ENCODE peak calls at places on chromosomes 1 and 21, in seven cellular contexts. O, L, W, G, X, V and M are unnamed samples.

GRCh38 chr1:160907976-160908375 is 23.0 kb upstream of the ITLN1 start:
- ATAC-seq in O (no peak), L (no peak), W (no peak), G (peak), X (no peak), V (no peak), M (no peak)

GRCh38 chr1:54791880-54792522 is 9.1 kb downstream of the TTC22 start:
- ATAC-seq in O (peak), L (peak), W (no peak), G (no peak), X (peak), V (peak), M (no peak)

GRCh38 chr1:99533909-99534907 is 111.7 kb upstream of the PALMD start:
- ATAC-seq in O (no peak), L (no peak), W (no peak), G (peak), X (no peak), V (peak), M (peak)

GRCh38 chr21:39602076-39602689 is 10.6 kb upstream of the B3GALT5 start:
- ATAC-seq in O (no peak), L (no peak), W (no peak), G (no peak), X (no peak), V (peak), M (no peak)

GRCh38 chr1:149843302-149844041 is 55.9 kb upstream of the BOLA1 start:
- ATAC-seq in O (no peak), L (no peak), W (no peak), G (peak), X (no peak), V (no peak), M (no peak)

GRCh38 chr21:44920694-44921604 is at the start of gene ITGB2:
- ATAC-seq in O (no peak), L (no peak), W (peak), G (peak), X (no peak), V (peak), M (no peak)

GRCh38 chr1:45508295-45509151 is 8.4 kb downstream of the MMACHC start:
- ATAC-seq in O (peak), L (peak), W (peak), G (peak), X (peak), V (peak), M (peak)

GRCh38 chr1:227941509-227942020 is 6.2 kb downstream of the WNT9A start:
- ATAC-seq in O (no peak), L (peak), W (no peak), G (no peak), X (no peak), V (peak), M (no peak)

GRCh38 chr1:73824065-73824464 is 373.9 kb downstream of the LRRIQ3 start:
- ATAC-seq in O (no peak), L (no peak), W (no peak), G (no peak), X (no peak), V (no peak), M (no peak)

GRCh38 chr1:86965012-86965826 is 50.8 kb downstream of the HS2ST1 start:
- ATAC-seq in O (peak), L (peak), W (no peak), G (peak), X (peak), V (peak), M (no peak)

GRCh38 chr1:198185101-198185500 is 28.3 kb downstream of the NEK7 start:
- ATAC-seq in O (no peak), L (no peak), W (no peak), G (no peak), X (no peak), V (no peak), M (no peak)

GRCh38 chr1:39407496-39407888 is 83.9 kb upstream of the BMP8A start:
- ATAC-seq in O (no peak), L (no peak), W (no peak), G (no peak), X (no peak), V (no peak), M (no peak)

GRCh38 chr1:115012434-115012833 is 17.2 kb upstream of the TSHB start:
- ATAC-seq in O (no peak), L (no peak), W (peak), G (no peak), X (no peak), V (no peak), M (no peak)

GRCh38 chr1:92123868-92124267 is 43.7 kb downstream of the BTBD8 start:
- ATAC-seq in O (no peak), L (no peak), W (no peak), G (peak), X (no peak), V (no peak), M (no peak)

GRCh38 chr21:32747396-32747795 is 19.6 kb upstream of the SYNJ1 start:
- ATAC-seq in O (no peak), L (no peak), W (no peak), G (no peak), X (no peak), V (no peak), M (no peak)

GRCh38 chr1:181128592-181129497 is 40.3 kb downstream of the IER5 start:
- ATAC-seq in O (peak), L (no peak), W (no peak), G (peak), X (peak), V (peak), M (peak)

GRCh38 chr1:16145030-16145987 is 10.6 kb downstream of the EPHA2 start:
- ATAC-seq in O (peak), L (peak), W (peak), G (peak), X (peak), V (peak), M (peak)

GRCh38 chr1:45254490-45254889 is 48.1 kb upstream of the ZSWIM5 start:
- ATAC-seq in O (no peak), L (no peak), W (no peak), G (no peak), X (no peak), V (no peak), M (no peak)

GRCh38 chr1:71473331-71473730 is 392.5 kb upstream of the ZRANB2 start:
- ATAC-seq in O (no peak), L (no peak), W (no peak), G (no peak), X (no peak), V (no peak), M (no peak)

GRCh38 chr1:160777486-160778089 is 18.4 kb upstream of the LY9 start:
- ATAC-seq in O (peak), L (peak), W (peak), G (no peak), X (peak), V (peak), M (no peak)

GRCh38 chr1:56502700-56503245 is 76.6 kb downstream of the PLPP3 start:
- ATAC-seq in O (no peak), L (no peak), W (no peak), G (peak), X (no peak), V (peak), M (no peak)

GRCh38 chr1:108190001-108190634 is 10.0 kb downstream of the SLC25A24 start:
- ATAC-seq in O (no peak), L (no peak), W (no peak), G (no peak), X (no peak), V (no peak), M (no peak)

GRCh38 chr1:70486676-70487470 is 75.8 kb downstream of the CTH start:
- ATAC-seq in O (peak), L (peak), W (peak), G (peak), X (peak), V (peak), M (peak)

GRCh38 chr1:6588893-6589481 is 9.2 kb downstream of the ZBTB48 start:
- ATAC-seq in O (no peak), L (peak), W (no peak), G (no peak), X (no peak), V (peak), M (no peak)

GRCh38 chr21:26966978-26967913 is at the start of gene ADAMTS5:
- ATAC-seq in O (no peak), L (no peak), W (no peak), G (peak), X (peak), V (no peak), M (peak)

GRCh38 chr21:35179990-35180557 is 131.0 kb upstream of the RUNX1 start:
- ATAC-seq in O (no peak), L (no peak), W (no peak), G (no peak), X (peak), V (no peak), M (no peak)

GRCh38 chr1:171495444-171495843 is 10.1 kb downstream of the PRRC2C start:
- ATAC-seq in O (no peak), L (no peak), W (no peak), G (no peak), X (peak), V (no peak), M (no peak)

GRCh38 chr1:240350910-240351331 is 259.2 kb downstream of the FMN2 start:
- ATAC-seq in O (peak), L (no peak), W (no peak), G (no peak), X (peak), V (no peak), M (no peak)

GRCh38 chr1:38034871-38035270 is 11.7 kb downstream of the POU3F1 start:
- ATAC-seq in O (no peak), L (no peak), W (no peak), G (no peak), X (no peak), V (no peak), M (no peak)

GRCh38 chr1:43783671-43784205 is 76.4 kb downstream of the ST3GAL3 start:
- ATAC-seq in O (peak), L (no peak), W (no peak), G (peak), X (peak), V (peak), M (no peak)

GRCh38 chr1:34060901-34061415 is 104.1 kb downstream of the CSMD2 start:
- ATAC-seq in O (no peak), L (no peak), W (no peak), G (no peak), X (no peak), V (no peak), M (peak)

GRCh38 chr1:239719642-239720258 is 333.4 kb downstream of the CHRM3 start:
- ATAC-seq in O (no peak), L (no peak), W (no peak), G (peak), X (no peak), V (no peak), M (no peak)

GRCh38 chr1:111489604-111490003 is 13.8 kb downstream of the ADORA3 start:
- ATAC-seq in O (no peak), L (peak), W (peak), G (peak), X (no peak), V (peak), M (peak)

GRCh38 chr1:203202431-203203245 is 16.1 kb upstream of the CHI3L1 start:
- ATAC-seq in O (no peak), L (no peak), W (peak), G (peak), X (peak), V (no peak), M (peak)

GRCh38 chr1:62643283-62643682 is 44.9 kb downstream of the DOCK7 start:
- ATAC-seq in O (no peak), L (no peak), W (no peak), G (no peak), X (no peak), V (no peak), M (no peak)

GRCh38 chr1:8427493-8427892 is 109.6 kb downstream of the SLC45A1 start:
- ATAC-seq in O (no peak), L (no peak), W (no peak), G (no peak), X (no peak), V (no peak), M (no peak)

GRCh38 chr1:7255303-7256058 is 470.2 kb downstream of the CAMTA1 start:
- ATAC-seq in O (no peak), L (no peak), W (no peak), G (no peak), X (peak), V (no peak), M (no peak)

GRCh38 chr1:12541274-12542137 is 76.5 kb downstream of the DHRS3 start:
- ATAC-seq in O (peak), L (peak), W (no peak), G (peak), X (no peak), V (peak), M (no peak)

DNA sequence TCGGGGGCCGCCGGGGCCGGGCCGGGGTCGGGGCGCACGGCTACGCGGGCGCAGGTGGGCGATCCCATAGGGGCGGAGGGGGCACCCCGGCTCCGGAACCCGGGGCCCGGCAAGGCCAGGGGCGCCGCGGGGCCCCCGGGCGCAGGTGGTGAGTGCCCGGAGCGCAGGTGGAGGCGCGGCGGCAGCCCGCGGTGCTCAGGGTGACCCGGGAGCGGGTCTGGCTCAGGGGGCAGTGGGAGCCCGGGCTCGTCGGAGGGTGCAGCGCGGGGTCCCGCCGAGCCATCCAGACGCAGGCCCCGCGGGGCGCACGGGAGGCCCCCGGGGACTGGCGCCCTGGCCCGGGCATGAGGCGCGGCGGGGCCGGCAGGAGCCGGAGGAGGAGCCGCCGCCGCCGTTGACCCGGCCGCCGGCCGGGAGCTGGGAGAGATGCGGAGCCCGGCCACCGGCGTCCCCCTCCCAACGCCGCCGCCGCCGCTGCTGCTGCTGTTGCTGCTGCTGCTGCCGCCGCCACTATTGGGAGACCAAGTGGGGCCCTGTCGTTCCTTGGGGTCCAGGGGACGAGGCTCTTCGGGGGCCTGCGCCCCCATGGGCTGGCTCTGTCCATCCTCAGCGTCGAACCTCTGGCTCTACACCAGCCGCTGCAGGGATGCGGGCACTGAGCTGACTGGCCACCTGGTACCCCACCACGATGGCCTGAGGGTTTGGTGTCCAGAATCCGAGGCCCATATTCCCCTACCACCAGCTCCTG is 489 bp downstream of the CELSR2 start:
- ATAC-seq in O (peak), L (no peak), W (no peak), G (no peak), X (peak), V (peak), M (peak)
- H3K27ac ChIP-seq in O (peak), L (no peak), W (peak), G (no peak), X (no peak), V (peak), M (no peak)

DNA sequence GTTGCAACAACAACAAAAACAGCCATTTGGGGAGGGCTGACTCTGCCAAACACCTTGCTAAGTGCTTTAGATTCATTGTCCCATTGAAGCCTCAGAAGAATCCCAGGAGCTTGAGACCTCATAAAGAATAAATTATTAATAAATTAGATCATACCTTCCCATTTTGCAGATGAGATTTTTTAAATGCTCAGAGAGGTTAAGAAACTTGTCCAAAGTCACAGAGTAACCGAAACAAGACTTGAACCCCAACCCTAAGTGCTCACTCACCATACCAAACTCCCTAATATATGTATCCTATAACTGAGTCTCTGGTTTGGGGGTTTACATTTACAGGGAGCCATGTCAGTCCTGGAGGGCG is 3.6 kb downstream of the CRYBG2 start:
- ATAC-seq in O (no peak), L (no peak), W (no peak), G (no peak), X (no peak), V (no peak), M (no peak)
- TF ChIP-seq POLR2A in O (no peak), L (no peak), W (no peak), G (no peak), X (no peak), V (no peak), M (no peak)

GRCh38 chr1:167748901-167749300 is 27.1 kb downstream of the MPZL1 start:
- ATAC-seq in O (no peak), L (no peak), W (no peak), G (no peak), X (peak), V (no peak), M (no peak)

GRCh38 chr1:167755568-167756145 is 33.9 kb downstream of the MPZL1 start:
- ATAC-seq in O (peak), L (no peak), W (no peak), G (no peak), X (peak), V (peak), M (no peak)

GRCh38 chr1:167750641-167751040 is 28.9 kb downstream of the MPZL1 start:
- ATAC-seq in O (no peak), L (no peak), W (no peak), G (no peak), X (no peak), V (no peak), M (no peak)

GRCh38 chr1:167749741-167750140 is 28.0 kb downstream of the MPZL1 start:
- ATAC-seq in O (no peak), L (peak), W (no peak), G (no peak), X (no peak), V (peak), M (no peak)

GRCh38 chr1:167752219-167752985 is 30.6 kb downstream of the MPZL1 start:
- ATAC-seq in O (no peak), L (peak), W (no peak), G (no peak), X (peak), V (no peak), M (no peak)
- H3K4me3 ChIP-seq in O (no peak), L (no peak), W (no peak), G (no peak), X (no peak), V (no peak), M (no peak)

DNA sequence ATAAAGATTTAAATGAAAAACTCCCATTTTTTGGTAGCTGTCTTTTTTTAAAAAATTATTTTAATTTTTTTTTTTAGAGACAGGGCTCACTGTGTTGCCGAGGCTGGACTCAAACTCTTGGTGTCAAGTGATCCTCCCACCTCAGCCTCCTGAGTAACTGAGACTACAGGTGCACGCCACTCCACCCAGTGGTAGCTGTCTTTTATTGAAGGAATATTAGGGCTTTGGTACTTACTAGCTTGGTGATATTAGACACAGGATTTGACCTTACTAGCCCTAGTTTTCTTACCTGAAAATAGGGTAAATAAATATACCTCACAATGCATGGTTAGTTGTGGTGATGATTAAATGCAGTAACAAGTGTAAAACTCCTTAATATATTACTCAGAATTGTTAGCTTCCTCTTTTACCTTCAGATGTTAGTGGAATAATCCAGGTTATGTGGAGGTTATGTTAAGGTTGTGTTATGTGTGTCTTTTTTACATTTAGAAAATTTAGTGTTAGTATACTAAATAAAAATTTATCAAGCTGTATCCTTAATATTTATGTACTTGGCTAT is 66.8 kb downstream of the PHACTR4 start:
- ATAC-seq in O (no peak), L (no peak), W (no peak), G (no peak), X (no peak), V (peak), M (no peak)
- H3K27ac ChIP-seq in O (peak), L (no peak), W (no peak), G (peak), X (no peak), V (no peak), M (no peak)

DNA sequence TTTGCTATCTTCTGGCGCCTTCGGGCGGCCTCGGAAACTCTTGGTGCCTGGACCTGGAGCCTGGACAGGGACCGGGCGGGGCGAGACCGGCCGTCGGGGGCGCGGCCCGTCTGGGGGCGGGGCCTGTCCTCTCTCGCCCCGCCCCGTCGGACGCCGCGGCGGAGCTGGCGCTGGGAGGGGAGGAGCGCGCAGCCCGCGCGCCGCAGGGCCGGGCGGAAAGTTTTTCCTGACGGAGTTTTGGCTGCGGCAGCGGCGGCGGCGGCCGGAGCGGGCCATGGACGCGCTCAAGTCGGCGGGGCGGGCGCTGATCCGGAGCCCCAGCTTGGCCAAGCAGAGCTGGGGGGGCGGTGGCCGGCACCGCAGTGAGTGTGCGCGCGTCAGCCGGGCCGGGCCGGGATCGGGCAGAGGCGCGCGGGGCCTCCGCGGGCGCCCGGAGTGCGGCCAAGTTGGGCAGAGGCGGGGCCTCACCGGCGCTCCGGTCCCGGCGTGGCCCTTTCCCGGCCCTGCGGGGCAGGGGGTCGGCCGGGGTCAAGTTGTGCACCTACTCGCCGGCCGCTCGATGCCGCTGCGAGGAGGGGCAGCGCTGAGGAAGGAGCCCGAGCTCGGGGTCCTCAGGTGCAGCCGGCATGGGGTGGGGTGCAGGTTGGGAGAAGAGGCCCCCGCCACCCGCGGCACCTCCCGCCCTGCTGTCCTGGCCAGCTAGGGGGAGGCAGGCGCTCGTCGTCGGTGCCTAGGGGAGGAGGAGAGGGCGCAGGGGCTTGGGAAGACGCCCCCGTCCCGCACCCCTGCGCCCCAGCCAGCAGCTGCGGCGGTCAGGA is at the start of gene LDLRAP1:
- ATAC-seq in O (peak), L (peak), W (peak), G (peak), X (peak), V (peak), M (peak)
- TF ChIP-seq POLR2A in O (peak), L (peak), W (peak), G (peak), X (peak), V (no peak), M (peak)